ENCODE peak calls at places on chromosomes 7 and 10, in nine cellular contexts. F, V, M, J, U, E, Q, P and G are unnamed samples.

GRCh38 chr7:65302883-65303282 is 70.8 kb upstream of the ZNF92 start:
- DNase-seq in F (no peak), V (no peak), M (no peak), J (no peak), U (no peak), E (no peak), Q (no peak), P (no peak), G (no peak)

GRCh38 chr7:69738396-69738889 is 140.2 kb downstream of the AUTS2 start:
- DNase-seq in F (no peak), V (no peak), M (no peak), J (peak), U (no peak), E (peak), Q (no peak), P (no peak), G (no peak)

GRCh38 chr10:11462071-11462470 is 149.4 kb downstream of the USP6NL start:
- DNase-seq in F (no peak), V (no peak), M (no peak), J (no peak), U (no peak), E (no peak), Q (no peak), P (no peak), G (no peak)

GRCh38 chr7:126723966-126724544 is 528.7 kb downstream of the GRM8 start:
- DNase-seq in F (no peak), V (no peak), M (no peak), J (no peak), U (no peak), E (no peak), Q (no peak), P (no peak), G (no peak)

GRCh38 chr10:34575882-34576281 is 239.2 kb downstream of the PARD3 start:
- DNase-seq in F (no peak), V (no peak), M (no peak), J (no peak), U (peak), E (no peak), Q (no peak), P (no peak), G (no peak)

GRCh38 chr10:28139138-28139537 is 140.3 kb upstream of the ODAD2 start:
- DNase-seq in F (no peak), V (no peak), M (no peak), J (no peak), U (no peak), E (no peak), Q (peak), P (no peak), G (no peak)

GRCh38 chr7:47954231-47954911 is 6.1 kb upstream of the PKD1L1 start:
- DNase-seq in F (no peak), V (no peak), M (no peak), J (no peak), U (peak), E (no peak), Q (no peak), P (no peak), G (no peak)

GRCh38 chr7:127799535-127800305 is 147.7 kb downstream of the SND1 start:
- DNase-seq in F (no peak), V (no peak), M (no peak), J (no peak), U (no peak), E (no peak), Q (no peak), P (no peak), G (no peak)

GRCh38 chr7:105587899-105588690 is 6.8 kb upstream of the EFCAB10 start:
- DNase-seq in F (no peak), V (no peak), M (no peak), J (no peak), U (no peak), E (peak), Q (no peak), P (no peak), G (no peak)

GRCh38 chr7:112182749-112183148 is 23.4 kb downstream of the DOCK4 start:
- DNase-seq in F (no peak), V (no peak), M (no peak), J (no peak), U (no peak), E (no peak), Q (no peak), P (no peak), G (no peak)

GRCh38 chr7:140059288-140060242 is 3.2 kb downstream of the PARP12 start:
- DNase-seq in F (no peak), V (no peak), M (peak), J (no peak), U (peak), E (no peak), Q (peak), P (peak), G (no peak)

GRCh38 chr10:3152566-3152935 is 20.0 kb downstream of the PITRM1 start:
- DNase-seq in F (no peak), V (no peak), M (no peak), J (no peak), U (no peak), E (no peak), Q (no peak), P (no peak), G (no peak)

GRCh38 chr7:15557186-15557585 is 4.6 kb downstream of the AGMO start:
- DNase-seq in F (no peak), V (no peak), M (no peak), J (no peak), U (no peak), E (no peak), Q (no peak), P (no peak), G (no peak)

GRCh38 chr7:27108390-27109127 is 6.1 kb upstream of the HOXA2 start:
- DNase-seq in F (no peak), V (no peak), M (no peak), J (no peak), U (no peak), E (no peak), Q (no peak), P (no peak), G (no peak)

GRCh38 chr7:133481676-133482075 is 228.8 kb downstream of the EXOC4 start:
- DNase-seq in F (no peak), V (no peak), M (no peak), J (no peak), U (peak), E (no peak), Q (no peak), P (no peak), G (no peak)

GRCh38 chr7:106915873-106916272 is 50.8 kb downstream of the PIK3CG start:
- DNase-seq in F (no peak), V (no peak), M (no peak), J (peak), U (no peak), E (no peak), Q (no peak), P (no peak), G (no peak)

GRCh38 chr7:155839461-155839860 is 27.2 kb upstream of the SHH start:
- DNase-seq in F (no peak), V (no peak), M (no peak), J (no peak), U (no peak), E (no peak), Q (no peak), P (no peak), G (no peak)

GRCh38 chr7:4939971-4940720 is 18.8 kb downstream of the MMD2 start:
- DNase-seq in F (no peak), V (no peak), M (no peak), J (no peak), U (no peak), E (no peak), Q (no peak), P (no peak), G (peak)

GRCh38 chr10:90847436-90847835 is 10.4 kb downstream of the HTR7 start:
- DNase-seq in F (no peak), V (no peak), M (no peak), J (no peak), U (no peak), E (peak), Q (no peak), P (no peak), G (no peak)

GRCh38 chr7:94414481-94414880 is 19.8 kb downstream of the COL1A2 start:
- DNase-seq in F (no peak), V (no peak), M (no peak), J (no peak), U (no peak), E (no peak), Q (no peak), P (peak), G (no peak)

GRCh38 chr7:44131173-44132009 is 8.0 kb upstream of the POLD2 start:
- DNase-seq in F (no peak), V (no peak), M (no peak), J (no peak), U (no peak), E (peak), Q (no peak), P (no peak), G (peak)

GRCh38 chr7:1259621-1260020 is 26.9 kb downstream of the UNCX start:
- DNase-seq in F (no peak), V (no peak), M (no peak), J (no peak), U (no peak), E (no peak), Q (no peak), P (no peak), G (no peak)

GRCh38 chr7:147586526-147586925 is 1004.0 kb upstream of the C7orf33 start:
- DNase-seq in F (no peak), V (no peak), M (no peak), J (no peak), U (no peak), E (no peak), Q (no peak), P (no peak), G (no peak)

GRCh38 chr7:158662610-158663427 is 41.8 kb downstream of the NCAPG2 start:
- DNase-seq in F (no peak), V (no peak), M (no peak), J (no peak), U (no peak), E (no peak), Q (no peak), P (no peak), G (no peak)